ENCODE peak calls at places on chromosomes 3 and 15, in six cellular contexts. One of them, this sample, is unnamed.

GRCh38 chr3:42267878-42268277 is 1.9 kb upstream of the CCK start:
- DNase-seq in upper lobe of right lung: no peak
- DNase-seq in HFFc6: no peak
- DNase-seq in transverse colon: no peak
- DNase-seq in heart left ventricle: no peak
- DNase-seq in natural killer cell treated with Interleukin-12 subunit alpha and Interleukin-12 subunit beta and Interleukin-15 and Interleukin-18, amount 100 ng/mL, for 72 hours: no peak
- DNase-seq in this sample: no peak

GRCh38 chr3:13013151-13013561 is 60.1 kb downstream of the IQSEC1 start:
- DNase-seq in upper lobe of right lung: no peak
- DNase-seq in natural killer cell treated with Interleukin-12 subunit alpha and Interleukin-12 subunit beta and Interleukin-15 and Interleukin-18, amount 100 ng/mL, for 72 hours: peak
- DNase-seq in HFFc6: no peak
- DNase-seq in heart left ventricle: no peak
- DNase-seq in transverse colon: no peak
- DNase-seq in this sample: no peak

GRCh38 chr15:72599855-72600464 is 54.5 kb upstream of the GOLGA6B start:
- DNase-seq in transverse colon: no peak
- DNase-seq in upper lobe of right lung: no peak
- DNase-seq in heart left ventricle: no peak
- DNase-seq in HFFc6: peak
- DNase-seq in natural killer cell treated with Interleukin-12 subunit alpha and Interleukin-12 subunit beta and Interleukin-15 and Interleukin-18, amount 100 ng/mL, for 72 hours: no peak
- DNase-seq in this sample: peak

GRCh38 chr3:185657691-185658503 is 71.8 kb downstream of the SENP2 start:
- DNase-seq in natural killer cell treated with Interleukin-12 subunit alpha and Interleukin-12 subunit beta and Interleukin-15 and Interleukin-18, amount 100 ng/mL, for 72 hours: no peak
- DNase-seq in transverse colon: no peak
- DNase-seq in HFFc6: no peak
- DNase-seq in upper lobe of right lung: no peak
- DNase-seq in heart left ventricle: no peak
- DNase-seq in this sample: no peak

GRCh38 chr3:95348879-95349278 is 1286.0 kb downstream of the NSUN3 start:
- DNase-seq in transverse colon: no peak
- DNase-seq in heart left ventricle: no peak
- DNase-seq in natural killer cell treated with Interleukin-12 subunit alpha and Interleukin-12 subunit beta and Interleukin-15 and Interleukin-18, amount 100 ng/mL, for 72 hours: no peak
- DNase-seq in upper lobe of right lung: no peak
- DNase-seq in HFFc6: no peak
- DNase-seq in this sample: no peak

GRCh38 chr3:42960781-42961180 is 18.3 kb upstream of the GASK1A start:
- DNase-seq in upper lobe of right lung: no peak
- DNase-seq in transverse colon: no peak
- DNase-seq in natural killer cell treated with Interleukin-12 subunit alpha and Interleukin-12 subunit beta and Interleukin-15 and Interleukin-18, amount 100 ng/mL, for 72 hours: no peak
- DNase-seq in heart left ventricle: no peak
- DNase-seq in HFFc6: no peak
- DNase-seq in this sample: no peak

GRCh38 chr3:187066228-187066995 is 72.9 kb downstream of the RPL39L start:
- DNase-seq in natural killer cell treated with Interleukin-12 subunit alpha and Interleukin-12 subunit beta and Interleukin-15 and Interleukin-18, amount 100 ng/mL, for 72 hours: no peak
- DNase-seq in transverse colon: no peak
- DNase-seq in upper lobe of right lung: no peak
- DNase-seq in HFFc6: peak
- DNase-seq in heart left ventricle: no peak
- DNase-seq in this sample: no peak

GRCh38 chr3:13624671-13625125 is 75.8 kb downstream of the FBLN2 start:
- DNase-seq in natural killer cell treated with Interleukin-12 subunit alpha and Interleukin-12 subunit beta and Interleukin-15 and Interleukin-18, amount 100 ng/mL, for 72 hours: peak
- DNase-seq in HFFc6: no peak
- DNase-seq in upper lobe of right lung: no peak
- DNase-seq in heart left ventricle: peak
- DNase-seq in transverse colon: no peak
- DNase-seq in this sample: no peak

GRCh38 chr3:129592362-129593150 is 13.9 kb downstream of the PLXND1 start:
- DNase-seq in transverse colon: peak
- DNase-seq in upper lobe of right lung: peak
- DNase-seq in HFFc6: no peak
- DNase-seq in heart left ventricle: peak
- DNase-seq in natural killer cell treated with Interleukin-12 subunit alpha and Interleukin-12 subunit beta and Interleukin-15 and Interleukin-18, amount 100 ng/mL, for 72 hours: no peak
- DNase-seq in this sample: no peak

GRCh38 chr15:59764775-59765174 is 75.7 kb upstream of the BNIP2 start:
- DNase-seq in heart left ventricle: no peak
- DNase-seq in natural killer cell treated with Interleukin-12 subunit alpha and Interleukin-12 subunit beta and Interleukin-15 and Interleukin-18, amount 100 ng/mL, for 72 hours: no peak
- DNase-seq in transverse colon: no peak
- DNase-seq in HFFc6: no peak
- DNase-seq in upper lobe of right lung: no peak
- DNase-seq in this sample: no peak

GRCh38 chr3:160665784-160666526 is 11.0 kb upstream of the ARL14 start:
- DNase-seq in upper lobe of right lung: no peak
- DNase-seq in natural killer cell treated with Interleukin-12 subunit alpha and Interleukin-12 subunit beta and Interleukin-15 and Interleukin-18, amount 100 ng/mL, for 72 hours: no peak
- DNase-seq in transverse colon: peak
- DNase-seq in HFFc6: peak
- DNase-seq in heart left ventricle: no peak
- DNase-seq in this sample: no peak

GRCh38 chr3:12730511-12731234 is 28.4 kb downstream of the TMEM40 start:
- DNase-seq in natural killer cell treated with Interleukin-12 subunit alpha and Interleukin-12 subunit beta and Interleukin-15 and Interleukin-18, amount 100 ng/mL, for 72 hours: no peak
- DNase-seq in heart left ventricle: no peak
- DNase-seq in transverse colon: no peak
- DNase-seq in HFFc6: peak
- DNase-seq in upper lobe of right lung: no peak
- DNase-seq in this sample: no peak

GRCh38 chr15:78368671-78369070 is 28.5 kb downstream of the CRABP1 start:
- DNase-seq in natural killer cell treated with Interleukin-12 subunit alpha and Interleukin-12 subunit beta and Interleukin-15 and Interleukin-18, amount 100 ng/mL, for 72 hours: no peak
- DNase-seq in upper lobe of right lung: no peak
- DNase-seq in heart left ventricle: no peak
- DNase-seq in HFFc6: no peak
- DNase-seq in transverse colon: no peak
- DNase-seq in this sample: no peak

GRCh38 chr15:90907838-90908507 is 4.9 kb downstream of the MAN2A2 start:
- DNase-seq in upper lobe of right lung: no peak
- DNase-seq in transverse colon: no peak
- DNase-seq in heart left ventricle: no peak
- DNase-seq in HFFc6: no peak
- DNase-seq in natural killer cell treated with Interleukin-12 subunit alpha and Interleukin-12 subunit beta and Interleukin-15 and Interleukin-18, amount 100 ng/mL, for 72 hours: no peak
- DNase-seq in this sample: no peak

GRCh38 chr15:33675246-33675645 is 293.1 kb upstream of the CHRM5 start:
- DNase-seq in transverse colon: no peak
- DNase-seq in heart left ventricle: no peak
- DNase-seq in upper lobe of right lung: no peak
- DNase-seq in natural killer cell treated with Interleukin-12 subunit alpha and Interleukin-12 subunit beta and Interleukin-15 and Interleukin-18, amount 100 ng/mL, for 72 hours: no peak
- DNase-seq in HFFc6: peak
- DNase-seq in this sample: no peak

GRCh38 chr3:143795849-143796248 is 52.4 kb downstream of the SLC9A9 start:
- DNase-seq in natural killer cell treated with Interleukin-12 subunit alpha and Interleukin-12 subunit beta and Interleukin-15 and Interleukin-18, amount 100 ng/mL, for 72 hours: no peak
- DNase-seq in heart left ventricle: no peak
- DNase-seq in HFFc6: no peak
- DNase-seq in upper lobe of right lung: no peak
- DNase-seq in transverse colon: no peak
- DNase-seq in this sample: no peak

GRCh38 chr3:52088445-52089367 is 32.3 kb upstream of the DUSP7 start:
- DNase-seq in transverse colon: no peak
- DNase-seq in HFFc6: peak
- DNase-seq in upper lobe of right lung: peak
- DNase-seq in heart left ventricle: peak
- DNase-seq in natural killer cell treated with Interleukin-12 subunit alpha and Interleukin-12 subunit beta and Interleukin-15 and Interleukin-18, amount 100 ng/mL, for 72 hours: peak
- DNase-seq in this sample: no peak

GRCh38 chr3:80676869-80677268 is 909.1 kb upstream of the ROBO1 start:
- DNase-seq in HFFc6: no peak
- DNase-seq in upper lobe of right lung: no peak
- DNase-seq in natural killer cell treated with Interleukin-12 subunit alpha and Interleukin-12 subunit beta and Interleukin-15 and Interleukin-18, amount 100 ng/mL, for 72 hours: no peak
- DNase-seq in heart left ventricle: no peak
- DNase-seq in transverse colon: no peak
- DNase-seq in this sample: no peak

GRCh38 chr15:77069521-77070121 is 1.3 kb downstream of the TSPAN3 start:
- DNase-seq in natural killer cell treated with Interleukin-12 subunit alpha and Interleukin-12 subunit beta and Interleukin-15 and Interleukin-18, amount 100 ng/mL, for 72 hours: no peak
- DNase-seq in HFFc6: no peak
- DNase-seq in transverse colon: peak
- DNase-seq in heart left ventricle: no peak
- DNase-seq in upper lobe of right lung: peak
- DNase-seq in this sample: no peak